ENCODE peak calls at places on chromosomes 11 and 22, in four cellular contexts. One of them, this sample, is unnamed.

GRCh38 chr11:19499999-19500398 is 212.6 kb upstream of the NAV2 start:
- DNase-seq in globus pallidus: no peak
- DNase-seq in stimulated activated CD4-positive, alpha-beta T cell treated with anti-CD3 and anti-CD28 coated beads, Interleukin-15, amount 100 ng/mL, for 24 hours: no peak
- DNase-seq in LoVo: no peak
- DNase-seq in this sample: no peak

GRCh38 chr11:12989428-12990242 is 19.5 kb upstream of the RASSF10 start:
- DNase-seq in globus pallidus: no peak
- DNase-seq in stimulated activated CD4-positive, alpha-beta T cell treated with anti-CD3 and anti-CD28 coated beads, Interleukin-15, amount 100 ng/mL, for 24 hours: no peak
- DNase-seq in LoVo: no peak
- DNase-seq in this sample: no peak

GRCh38 chr11:123484448-123484847 is 54.4 kb downstream of the GRAMD1B start:
- DNase-seq in globus pallidus: no peak
- DNase-seq in stimulated activated CD4-positive, alpha-beta T cell treated with anti-CD3 and anti-CD28 coated beads, Interleukin-15, amount 100 ng/mL, for 24 hours: no peak
- DNase-seq in LoVo: no peak
- DNase-seq in this sample: peak

GRCh38 chr11:27820249-27820648 is 120.0 kb upstream of the BDNF start:
- DNase-seq in globus pallidus: no peak
- DNase-seq in stimulated activated CD4-positive, alpha-beta T cell treated with anti-CD3 and anti-CD28 coated beads, Interleukin-15, amount 100 ng/mL, for 24 hours: no peak
- DNase-seq in LoVo: no peak
- DNase-seq in this sample: no peak

GRCh38 chr22:27136596-27136995 is 479.2 kb downstream of the MIAT start:
- DNase-seq in globus pallidus: no peak
- DNase-seq in stimulated activated CD4-positive, alpha-beta T cell treated with anti-CD3 and anti-CD28 coated beads, Interleukin-15, amount 100 ng/mL, for 24 hours: no peak
- DNase-seq in LoVo: no peak
- DNase-seq in this sample: no peak

GRCh38 chr11:108135845-108136599 is 14.7 kb downstream of the ACAT1 start:
- DNase-seq in globus pallidus: no peak
- DNase-seq in stimulated activated CD4-positive, alpha-beta T cell treated with anti-CD3 and anti-CD28 coated beads, Interleukin-15, amount 100 ng/mL, for 24 hours: peak
- DNase-seq in LoVo: no peak
- DNase-seq in this sample: no peak

GRCh38 chr22:48889209-48889830 is 938.4 kb downstream of the BRD1 start:
- DNase-seq in globus pallidus: no peak
- DNase-seq in stimulated activated CD4-positive, alpha-beta T cell treated with anti-CD3 and anti-CD28 coated beads, Interleukin-15, amount 100 ng/mL, for 24 hours: no peak
- DNase-seq in LoVo: no peak
- DNase-seq in this sample: no peak

GRCh38 chr11:40384991-40385390 is 1074.5 kb downstream of the LRRC4C start:
- DNase-seq in globus pallidus: no peak
- DNase-seq in stimulated activated CD4-positive, alpha-beta T cell treated with anti-CD3 and anti-CD28 coated beads, Interleukin-15, amount 100 ng/mL, for 24 hours: no peak
- DNase-seq in LoVo: no peak
- DNase-seq in this sample: no peak

GRCh38 chr11:14537134-14537599 is 17.0 kb upstream of the PSMA1 start:
- DNase-seq in globus pallidus: no peak
- DNase-seq in stimulated activated CD4-positive, alpha-beta T cell treated with anti-CD3 and anti-CD28 coated beads, Interleukin-15, amount 100 ng/mL, for 24 hours: peak
- DNase-seq in LoVo: no peak
- DNase-seq in this sample: no peak

GRCh38 chr11:19821412-19821875 is 108.8 kb downstream of the NAV2 start:
- DNase-seq in globus pallidus: no peak
- DNase-seq in stimulated activated CD4-positive, alpha-beta T cell treated with anti-CD3 and anti-CD28 coated beads, Interleukin-15, amount 100 ng/mL, for 24 hours: no peak
- DNase-seq in LoVo: no peak
- DNase-seq in this sample: no peak

GRCh38 chr11:126079640-126080205 is 17.1 kb upstream of the CDON start:
- DNase-seq in globus pallidus: no peak
- DNase-seq in stimulated activated CD4-positive, alpha-beta T cell treated with anti-CD3 and anti-CD28 coated beads, Interleukin-15, amount 100 ng/mL, for 24 hours: no peak
- DNase-seq in LoVo: no peak
- DNase-seq in this sample: no peak

GRCh38 chr11:63567044-63567840 is 4.1 kb upstream of the PLAAT2 start:
- DNase-seq in globus pallidus: no peak
- DNase-seq in stimulated activated CD4-positive, alpha-beta T cell treated with anti-CD3 and anti-CD28 coated beads, Interleukin-15, amount 100 ng/mL, for 24 hours: peak
- DNase-seq in LoVo: peak
- DNase-seq in this sample: peak

GRCh38 chr11:133966924-133967598 is 10.3 kb upstream of the IGSF9B start:
- DNase-seq in globus pallidus: no peak
- DNase-seq in stimulated activated CD4-positive, alpha-beta T cell treated with anti-CD3 and anti-CD28 coated beads, Interleukin-15, amount 100 ng/mL, for 24 hours: peak
- DNase-seq in LoVo: no peak
- DNase-seq in this sample: no peak

GRCh38 chr11:111957663-111958415 is 20.7 kb downstream of the DIXDC1 start:
- DNase-seq in globus pallidus: no peak
- DNase-seq in stimulated activated CD4-positive, alpha-beta T cell treated with anti-CD3 and anti-CD28 coated beads, Interleukin-15, amount 100 ng/mL, for 24 hours: no peak
- DNase-seq in LoVo: no peak
- DNase-seq in this sample: no peak

GRCh38 chr11:106012744-106013143 is 9.3 kb downstream of the MSANTD4 start:
- DNase-seq in globus pallidus: no peak
- DNase-seq in stimulated activated CD4-positive, alpha-beta T cell treated with anti-CD3 and anti-CD28 coated beads, Interleukin-15, amount 100 ng/mL, for 24 hours: no peak
- DNase-seq in LoVo: no peak
- DNase-seq in this sample: no peak

GRCh38 chr11:57491371-57492061 is 24.0 kb downstream of the SLC43A1 start:
- DNase-seq in globus pallidus: no peak
- DNase-seq in stimulated activated CD4-positive, alpha-beta T cell treated with anti-CD3 and anti-CD28 coated beads, Interleukin-15, amount 100 ng/mL, for 24 hours: peak
- DNase-seq in LoVo: no peak
- DNase-seq in this sample: peak

GRCh38 chr11:78414321-78415051 is 3.1 kb downstream of the GAB2 start:
- DNase-seq in globus pallidus: peak
- DNase-seq in stimulated activated CD4-positive, alpha-beta T cell treated with anti-CD3 and anti-CD28 coated beads, Interleukin-15, amount 100 ng/mL, for 24 hours: no peak
- DNase-seq in LoVo: no peak
- DNase-seq in this sample: no peak

GRCh38 chr11:100629671-100630070 is 57.4 kb upstream of the ARHGAP42 start:
- DNase-seq in globus pallidus: peak
- DNase-seq in stimulated activated CD4-positive, alpha-beta T cell treated with anti-CD3 and anti-CD28 coated beads, Interleukin-15, amount 100 ng/mL, for 24 hours: no peak
- DNase-seq in LoVo: peak
- DNase-seq in this sample: no peak

GRCh38 chr11:128884703-128885338 is 6.3 kb upstream of the KCNJ5 start:
- DNase-seq in globus pallidus: peak
- DNase-seq in stimulated activated CD4-positive, alpha-beta T cell treated with anti-CD3 and anti-CD28 coated beads, Interleukin-15, amount 100 ng/mL, for 24 hours: peak
- DNase-seq in LoVo: peak
- DNase-seq in this sample: peak

This sample was measured in stimulated activated naive B cell treated with anti-CD40 and anti-IgM and Interleukin-4, amounts not matched to agents 10 μg/mL and 1 μg/mL and 100 μg/mL, for 72 hours.